ENCODE peak calls at places on chromosomes 4 and X, in seven cellular contexts. G, Z, B, C, L, I and R are unnamed samples.

GRCh38 chr4:132001542-132001941 is 1147.6 kb upstream of the PCDH10 start:
- DNase-seq in G (no peak), Z (no peak), B (no peak), C (no peak), L (no peak), I (no peak), R (no peak)

GRCh38 chr4:107913283-107913899 is 18.0 kb upstream of the CYP2U1 start:
- DNase-seq in G (peak; percentile 36), Z (no peak), B (no peak), C (peak; percentile 33), L (peak; percentile 54), I (no peak), R (peak; percentile 69)

GRCh38 chr4:95394733-95395306 is 154.0 kb downstream of the UNC5C start:
- DNase-seq in G (no peak), Z (no peak), B (no peak), C (no peak), L (no peak), I (no peak), R (no peak)

GRCh38 chr4:38062088-38062893 is 102.1 kb downstream of the PTTG2 start:
- DNase-seq in G (peak; percentile 71), Z (peak; percentile 84), B (peak; percentile 96), C (peak; percentile 41), L (peak; percentile 53), I (peak; percentile 90), R (peak; percentile 80)

GRCh38 chr4:185624248-185624568 is 88.9 kb upstream of the PDLIM3 start:
- DNase-seq in G (no peak), Z (no peak), B (no peak), C (no peak), L (no peak), I (no peak), R (no peak)

GRCh38 chrX:71107762-71108360 is 1.3 kb upstream of the CXorf65 start:
- DNase-seq in G (no peak), Z (no peak), B (no peak), C (no peak), L (no peak), I (no peak), R (no peak)

GRCh38 chr4:109973529-109973905 is 60.8 kb downstream of the EGF start:
- DNase-seq in G (no peak), Z (no peak), B (no peak), C (no peak), L (no peak), I (no peak), R (no peak)

GRCh38 chrX:132216283-132216682 is 3.0 kb downstream of the RAP2C start:
- DNase-seq in G (no peak), Z (no peak), B (no peak), C (no peak), L (no peak), I (no peak), R (no peak)

GRCh38 chrX:124274438-124275166 is 57.9 kb upstream of the TEX13D start:
- DNase-seq in G (no peak), Z (no peak), B (no peak), C (no peak), L (no peak), I (no peak), R (no peak)

GRCh38 chrX:13816899-13817298 is at the start of gene GPM6B:
- DNase-seq in G (no peak), Z (peak; percentile 46), B (no peak), C (no peak), L (no peak), I (peak; percentile 63), R (no peak)

GRCh38 chr4:151687021-151687640 is 73.7 kb downstream of the GATB start:
- DNase-seq in G (peak; percentile 30), Z (no peak), B (no peak), C (no peak), L (no peak), I (no peak), R (no peak)

GRCh38 chr4:31518796-31519250 is 798.7 kb downstream of the PCDH7 start:
- DNase-seq in G (no peak), Z (no peak), B (no peak), C (no peak), L (peak; percentile 48), I (no peak), R (no peak)

GRCh38 chrX:99857455-99857854 is 552.6 kb downstream of the PCDH19 start:
- DNase-seq in G (peak; percentile 1), Z (no peak), B (no peak), C (no peak), L (no peak), I (no peak), R (no peak)

GRCh38 chr4:5710962-5711478 is at the start of gene EVC:
- DNase-seq in G (peak; percentile 90), Z (peak; percentile 85), B (peak; percentile 94), C (no peak), L (no peak), I (peak; percentile 94), R (peak; percentile 83)

GRCh38 chr4:159227984-159228383 is 125.1 kb downstream of the RAPGEF2 start:
- DNase-seq in G (peak; percentile 27), Z (no peak), B (no peak), C (no peak), L (peak; percentile 48), I (peak; percentile 81), R (peak; percentile 47)

DNA sequence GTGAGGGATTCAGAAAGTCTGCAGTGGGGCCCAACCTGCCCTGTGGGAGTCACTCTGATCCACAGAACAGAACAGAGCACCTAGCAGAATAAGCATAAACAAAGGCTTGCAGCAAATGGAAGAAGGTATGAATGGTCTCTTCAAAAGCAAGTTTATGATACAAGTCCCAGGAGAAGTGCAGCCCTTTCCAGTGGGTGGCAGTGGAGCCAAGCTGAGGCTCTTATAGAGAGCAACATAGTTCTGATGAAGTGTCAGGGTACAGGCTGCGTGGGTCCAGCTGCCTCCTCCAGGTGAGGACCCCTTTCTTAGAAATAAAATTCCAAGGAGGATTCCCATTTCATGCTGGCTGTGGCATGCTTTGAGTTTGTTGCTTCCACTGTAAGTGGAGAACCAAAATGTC is 88.8 kb upstream of the PAK3 start:
- DNase-seq in G (no peak), Z (no peak), B (no peak), C (no peak), L (no peak), I (no peak), R (no peak)
- H3K9me3 ChIP-seq in G (no peaks in the 10 kb centered on the region), Z (no peaks in the 10 kb centered on the region), B (no peaks in the 10 kb centered on the region), C (no peaks in the 10 kb centered on the region), L (no peaks in the 10 kb centered on the region), I (no peaks in the 10 kb centered on the region), R (no peaks in the 10 kb centered on the region)

GRCh38 chr4:56464581-56464980 is 2.8 kb upstream of the SRP72 start:
- DNase-seq in G (no peak), Z (no peak), B (no peak), C (no peak), L (no peak), I (no peak), R (no peak)
- TF ChIP-seq POLR2AphosphoS5 in G (no peak), Z (no peak), B (no peak), C (no peak), L (peak; percentile 15), I (no peak), R (no peak)

GRCh38 chr4:18934197-18934596 is 912.6 kb upstream of the LCORL start:
- DNase-seq in G (peak; percentile 3), Z (no peak), B (no peak), C (no peak), L (no peak), I (no peak), R (no peak)

GRCh38 chr4:18932940-18933339 is 911.4 kb upstream of the LCORL start:
- DNase-seq in G (no peak), Z (no peak), B (no peak), C (no peak), L (no peak), I (no peak), R (no peak)

GRCh38 chr4:18931643-18932373 is 910.3 kb upstream of the LCORL start:
- DNase-seq in G (no peak), Z (no peak), B (no peak), C (no peak), L (no peak), I (no peak), R (no peak)

GRCh38 chr4:18935956-18936355 is 914.4 kb upstream of the LCORL start:
- DNase-seq in G (no peak), Z (no peak), B (no peak), C (no peak), L (no peak), I (no peak), R (no peak)

DNA sequence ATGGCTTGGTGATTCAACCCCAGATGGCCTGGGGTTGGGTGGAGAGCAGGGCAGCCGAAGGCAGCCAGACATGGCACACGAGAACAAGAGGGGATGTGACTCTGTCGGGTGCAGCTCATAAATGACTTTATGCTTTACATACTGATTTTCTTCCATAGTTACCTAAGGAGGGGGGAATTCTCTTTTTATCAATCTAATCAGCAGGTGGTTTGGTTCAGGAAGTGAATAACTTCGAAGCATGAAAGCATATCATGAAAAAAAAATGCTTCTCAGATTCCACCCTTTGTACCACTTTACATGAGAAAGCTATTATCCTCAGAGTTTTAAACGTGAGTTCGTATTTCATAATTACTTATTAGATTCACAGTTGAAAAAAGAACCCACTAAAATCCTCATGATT is 908.9 kb upstream of the LCORL start:
- DNase-seq in G (peak; percentile 0), Z (no peak), B (no peak), C (no peak), L (no peak), I (no peak), R (no peak)
- H3K9me3 ChIP-seq in G (no peaks in the 10 kb centered on the region), Z (no peaks in the 10 kb centered on the region), B (no peaks in the 10 kb centered on the region), C (no peaks in the 10 kb centered on the region), L (no peaks in the 10 kb centered on the region), I (no peaks in the 10 kb centered on the region), R (no peaks in the 10 kb centered on the region)

DNA sequence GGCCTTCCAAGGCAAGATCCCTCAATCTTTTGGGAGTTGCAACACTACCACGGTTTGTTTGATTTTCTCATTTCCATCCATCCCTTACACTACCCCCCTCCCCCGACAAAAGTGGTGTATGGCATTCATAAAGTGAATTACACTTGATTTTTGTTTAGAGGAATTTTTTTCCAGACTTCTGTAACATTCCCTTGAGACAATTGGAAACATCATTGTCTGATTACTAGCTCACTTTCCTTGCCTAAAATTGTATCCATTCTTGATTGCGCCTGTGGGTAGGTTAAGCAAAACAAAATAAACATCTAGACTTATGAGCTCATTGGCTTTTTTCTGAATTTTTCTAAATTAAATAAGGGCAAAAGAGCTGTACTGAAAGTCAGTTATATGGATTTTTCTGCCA is 3.5 kb downstream of the GPC3 start:
- DNase-seq in G (no peak), Z (no peak), B (no peak), C (no peak), L (no peak), I (no peak), R (no peak)
- TF ChIP-seq POLR2AphosphoS5 in G (no peak), Z (no peak), B (no peak), C (no peak), L (no peak), I (no peak), R (no peak)

GRCh38 chrX:153755136-153755535 is 8.9 kb upstream of the PLXNB3 start:
- DNase-seq in G (no peak), Z (no peak), B (no peak), C (no peak), L (no peak), I (no peak), R (no peak)
- H3K9me3 ChIP-seq in G (peaks cover 6% of the 10 kb centered on the region), Z (no peaks in the 10 kb centered on the region), B (no peaks in the 10 kb centered on the region), C (no peaks in the 10 kb centered on the region), L (no peaks in the 10 kb centered on the region), I (no peaks in the 10 kb centered on the region), R (no peaks in the 10 kb centered on the region)